ENCODE peak calls at places on chromosomes 4 and X, in four cellular contexts. W is K562, B is endothelial cell of umbilical vein, P is IMR-90. Y is an unnamed sample.
A peak's percentile ranks its signal among the peaks of the same experiment; 100 is the strongest.

GRCh38 chr4:109429545-109429944 is 4.1 kb upstream of the SEC24B start:
- DNase-seq in W (no peak), B (peak; percentile 83), P (no peak), Y (no peak)

GRCh38 chr4:77269505-77269904 is 112.5 kb downstream of the CCNG2 start:
- DNase-seq in W (no peak), B (no peak), P (no peak), Y (no peak)

GRCh38 chrX:43868791-43869190 is 13.5 kb downstream of the MAOB start:
- DNase-seq in W (no peak), B (no peak), P (peak; percentile 0), Y (no peak)

GRCh38 chrX:72685810-72686465 is 28.2 kb downstream of the PHKA1 start:
- DNase-seq in W (no peak), B (no peak), P (peak; percentile 37), Y (peak; percentile 21)

GRCh38 chrX:585115-585808 is 45.3 kb upstream of the SHOX start:
- DNase-seq in W (no peak), B (no peak), P (no peak), Y (no peak)

GRCh38 chr4:88166608-88167007 is 8.2 kb upstream of the ABCG2 start:
- DNase-seq in W (no peak), B (no peak), P (no peak), Y (no peak)

GRCh38 chr4:40984051-40984450 is 230.3 kb downstream of the APBB2 start:
- DNase-seq in W (no peak), B (no peak), P (peak; percentile 21), Y (no peak)

GRCh38 chrX:106177982-106178321 is 9.8 kb downstream of the PWWP3B start:
- DNase-seq in W (no peak), B (no peak), P (no peak), Y (no peak)

GRCh38 chrX:17854069-17854468 is 7.0 kb downstream of the RAI2 start:
- DNase-seq in W (no peak), B (no peak), P (no peak), Y (no peak)

GRCh38 chr4:138087181-138087714 is 154.9 kb downstream of the SLC7A11 start:
- DNase-seq in W (no peak), B (no peak), P (no peak), Y (no peak)

DNA sequence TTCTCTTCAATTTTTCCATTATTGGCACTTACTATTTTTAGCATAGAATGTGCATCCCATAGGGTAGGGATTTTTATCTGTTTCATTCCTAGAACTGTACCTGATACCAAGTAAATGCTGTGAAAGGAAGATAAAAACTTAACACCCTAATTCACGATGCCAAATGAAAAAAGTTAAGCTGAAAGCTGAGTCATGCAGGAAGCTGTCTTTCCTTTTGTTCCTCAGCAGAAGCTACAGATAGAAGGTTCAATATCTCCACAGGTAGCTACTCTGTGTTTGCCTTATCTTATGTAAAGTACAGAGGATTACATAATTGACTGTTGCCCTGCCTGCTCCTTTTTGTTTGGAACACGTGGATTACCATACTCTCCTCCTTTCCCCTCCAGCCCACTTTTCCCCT is 77.0 kb downstream of the LRP2BP start:
- DNase-seq in W (peak; percentile 27), B (peak; percentile 62), P (no peak), Y (peak; percentile 7)
- H3K4me2 ChIP-seq in W (peak overlapping the region; percentile 52), B (peak overlapping the region; percentile 57), P (no peak overlapping the region), Y (peak overlapping the region; percentile 2)

GRCh38 chr4:168740686-168741085 is 243.8 kb downstream of the PALLD start:
- DNase-seq in W (no peak), B (no peak), P (no peak), Y (no peak)
- H3K9me1 ChIP-seq in W (no peaks in the 10 kb centered on the region), B (no peaks in the 10 kb centered on the region), P (peaks cover 6% of the 10 kb centered on the region), Y (no peaks in the 10 kb centered on the region)

GRCh38 chrX:39848243-39848642 is 249.5 kb downstream of the BCOR start:
- DNase-seq in W (peak; percentile 37), B (peak; percentile 26), P (peak; percentile 56), Y (no peak)

GRCh38 chrX:39848900-39849299 is 248.9 kb downstream of the BCOR start:
- DNase-seq in W (no peak), B (no peak), P (peak; percentile 95), Y (no peak)

GRCh38 chrX:39852496-39852895 is 245.3 kb downstream of the BCOR start:
- DNase-seq in W (no peak), B (no peak), P (no peak), Y (no peak)

GRCh38 chrX:39850630-39851152 is 247.1 kb downstream of the BCOR start:
- DNase-seq in W (peak; percentile 75), B (no peak), P (peak; percentile 69), Y (no peak)

GRCh38 chrX:39850209-39850608 is 247.5 kb downstream of the BCOR start:
- DNase-seq in W (no peak), B (no peak), P (no peak), Y (no peak)
- H3K4me2 ChIP-seq in W (peak overlapping the region; percentile 71), B (no peak overlapping the region), P (no peak overlapping the region), Y (no peak overlapping the region)

DNA sequence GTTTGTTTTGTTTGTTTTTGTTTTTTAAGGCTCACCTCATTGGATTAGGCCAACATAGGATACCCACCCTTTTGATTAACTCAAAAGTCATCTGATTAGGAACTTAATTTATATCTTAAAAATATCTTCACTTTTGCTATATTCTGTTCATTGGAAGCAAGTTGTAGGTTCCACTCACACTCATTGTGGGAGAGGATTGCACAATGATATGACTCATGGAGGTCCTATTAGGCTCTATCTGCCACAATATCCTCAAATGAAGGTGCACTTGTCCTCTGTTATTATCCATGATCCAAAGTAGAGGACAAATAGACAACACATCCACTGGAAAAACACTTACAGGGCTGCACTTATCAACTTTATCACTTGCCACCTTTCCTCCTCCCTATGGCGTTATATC is 60.5 kb upstream of the ADAMTS3 start:
- DNase-seq in W (no peak), B (no peak), P (no peak), Y (no peak)
- H3K9me1 ChIP-seq in W (no peaks in the 10 kb centered on the region), B (no peaks in the 10 kb centered on the region), P (no peaks in the 10 kb centered on the region), Y (no peaks in the 10 kb centered on the region)

GRCh38 chr4:185224597-185224996 is 15.2 kb downstream of the SNX25 start:
- DNase-seq in W (no peak), B (no peak), P (no peak), Y (no peak)

GRCh38 chr4:185219551-185220344 is 10.3 kb downstream of the SNX25 start:
- DNase-seq in W (no peak), B (peak; percentile 45), P (peak; percentile 78), Y (no peak)

GRCh38 chr4:185221912-185222311 is 12.5 kb downstream of the SNX25 start:
- DNase-seq in W (no peak), B (no peak), P (no peak), Y (no peak)

GRCh38 chr4:185222598-185222997 is 13.2 kb downstream of the SNX25 start:
- DNase-seq in W (no peak), B (no peak), P (peak; percentile 87), Y (no peak)

DNA sequence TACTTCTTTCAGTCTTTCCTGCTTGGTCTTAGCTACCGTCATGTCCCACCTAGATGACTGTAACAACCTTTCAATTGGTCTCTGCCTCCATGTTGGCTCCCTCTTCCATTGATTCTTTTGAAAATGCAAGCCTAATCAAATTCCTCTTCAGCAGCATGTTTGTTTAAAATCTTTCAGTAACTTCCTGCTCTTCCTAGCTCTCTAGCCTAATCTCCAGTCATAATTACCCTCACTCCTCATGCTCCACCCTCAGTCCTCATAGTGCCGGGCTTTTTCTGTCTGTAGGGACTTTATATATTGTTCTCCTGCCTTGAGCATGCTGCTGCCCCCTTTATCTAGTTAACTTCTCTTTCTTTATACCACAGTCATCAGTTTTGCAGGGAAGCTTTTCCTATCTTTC is 12.1 kb downstream of the SNX25 start:
- DNase-seq in W (no peak), B (no peak), P (peak; percentile 37), Y (no peak)
- H3K4me2 ChIP-seq in W (no peak overlapping the region), B (no peak overlapping the region), P (peak overlapping the region; percentile 17), Y (no peak overlapping the region)

GRCh38 chrX:95718746-95719145 is 965.9 kb upstream of the DIAPH2 start:
- DNase-seq in W (no peak), B (no peak), P (no peak), Y (no peak)

GRCh38 chrX:95716841-95717240 is 967.8 kb upstream of the DIAPH2 start:
- DNase-seq in W (no peak), B (no peak), P (no peak), Y (no peak)

GRCh38 chrX:95721011-95721410 is 963.6 kb upstream of the DIAPH2 start:
- DNase-seq in W (no peak), B (no peak), P (no peak), Y (no peak)
- H3K9me1 ChIP-seq in W (no peaks in the 10 kb centered on the region), B (no peaks in the 10 kb centered on the region), P (no peaks in the 10 kb centered on the region), Y (no peaks in the 10 kb centered on the region)

DNA sequence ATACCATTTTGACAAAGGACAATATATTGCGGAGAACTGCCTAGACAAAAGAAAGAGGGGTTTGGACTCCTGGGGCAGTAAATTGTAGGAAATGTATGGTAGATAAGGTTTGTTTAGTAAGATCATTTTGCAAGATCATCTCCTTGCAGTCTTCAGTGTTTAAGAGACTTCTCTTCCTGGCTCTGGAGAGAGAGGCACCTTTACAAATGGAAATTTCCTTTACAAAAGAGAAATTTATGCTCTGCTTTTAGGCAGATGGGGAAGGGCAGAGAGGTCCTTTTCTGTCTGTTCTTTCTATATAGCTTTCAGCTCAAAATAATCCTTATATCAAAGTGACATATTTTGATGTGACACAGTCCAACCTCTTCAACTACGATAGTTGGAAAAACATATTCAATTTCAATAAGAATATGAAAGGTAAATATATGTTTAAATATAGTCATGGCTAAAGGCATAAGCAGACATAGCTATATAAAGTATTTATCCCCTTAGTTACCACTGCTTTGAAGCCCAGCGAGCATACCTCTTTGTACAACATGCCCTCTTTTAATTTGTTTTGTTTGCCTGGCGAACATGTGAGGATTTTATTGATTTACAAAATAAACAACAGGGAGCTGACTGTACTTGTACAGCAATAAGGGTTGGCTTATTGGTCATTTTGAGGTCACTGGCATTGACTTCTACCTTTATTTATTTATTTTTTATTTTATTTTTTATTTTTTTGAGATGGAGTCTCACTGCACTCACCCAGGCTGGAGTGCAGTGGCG is 65.2 kb downstream of the TRIM2 start:
- DNase-seq in W (no peak), B (no peak), P (no peak), Y (no peak)
- H3K4me2 ChIP-seq in W (no peak overlapping the region), B (no peak overlapping the region), P (no peak overlapping the region), Y (no peak overlapping the region)

GRCh38 chr4:2949782-2950125 is 13.5 kb downstream of the NOP14 start:
- DNase-seq in W (no peak), B (no peak), P (no peak), Y (no peak)
- H3K9me1 ChIP-seq in W (no peaks in the 10 kb centered on the region), B (no peaks in the 10 kb centered on the region), P (peaks cover 6% of the 10 kb centered on the region), Y (peaks cover 2% of the 10 kb centered on the region)

GRCh38 chr4:174912919-174913543 is 5.1 kb upstream of the ADAM29 start:
- DNase-seq in W (no peak), B (no peak), P (no peak), Y (no peak)

GRCh38 chr4:174919886-174920423 is 1.8 kb downstream of the ADAM29 start:
- DNase-seq in W (no peak), B (no peak), P (no peak), Y (no peak)

GRCh38 chr4:174918058-174918457 is at the start of gene ADAM29:
- DNase-seq in W (no peak), B (no peak), P (no peak), Y (no peak)
- H3K4me2 ChIP-seq in W (no peak within 1 kb of the TSS), B (no peak within 1 kb of the TSS), P (no peak within 1 kb of the TSS), Y (no peak within 1 kb of the TSS)

Y was measured in keratinocyte.